ENCODE peak calls at places on chromosome 12, in seven cellular contexts. G is NB4, Z is A549, U is HCT116, F is IMR-90, K is esophagus muscularis mucosa, T is stomach. O is an unnamed sample.

GRCh38 chr12:66641057-66641456 is 37.8 kb downstream of the GRIP1 start:
- DNase-seq in G (no peak), Z (no peak), U (no peak), F (no peak), K (no peak), T (no peak), O (no peak)

GRCh38 chr12:43337571-43338497 is 214.2 kb downstream of the ADAMTS20 start:
- DNase-seq in G (no peak), Z (no peak), U (no peak), F (peak; percentile 25), K (no peak), T (no peak), O (no peak)

GRCh38 chr12:93944196-93944595 is 204.2 kb upstream of the PLXNC1 start:
- DNase-seq in G (no peak), Z (no peak), U (no peak), F (no peak), K (no peak), T (no peak), O (no peak)

GRCh38 chr12:84732941-84733340 is 179.7 kb downstream of the SLC6A15 start:
- DNase-seq in G (no peak), Z (no peak), U (no peak), F (no peak), K (no peak), T (no peak), O (no peak)

GRCh38 chr12:40236357-40236850 is 11.6 kb downstream of the LRRK2 start:
- DNase-seq in G (no peak), Z (no peak), U (no peak), F (no peak), K (no peak), T (no peak), O (no peak)

GRCh38 chr12:45730842-45731336 is 1.4 kb downstream of the ARID2 start:
- DNase-seq in G (peak; percentile 60), Z (no peak), U (no peak), F (peak; percentile 39), K (no peak), T (no peak), O (no peak)

GRCh38 chr12:55908726-55909512 is 18.8 kb downstream of the PYM1 start:
- DNase-seq in G (no peak), Z (no peak), U (no peak), F (peak; percentile 51), K (no peak), T (no peak), O (no peak)

GRCh38 chr12:120724720-120725119 is 906 bp upstream of the ACADS start:
- DNase-seq in G (no peak), Z (no peak), U (no peak), F (no peak), K (no peak), T (no peak), O (no peak)

GRCh38 chr12:41962171-41962572 is 182.5 kb downstream of the GXYLT1 start:
- DNase-seq in G (no peak), Z (no peak), U (no peak), F (no peak), K (no peak), T (no peak), O (no peak)

GRCh38 chr12:71504471-71504852 is 64.9 kb downstream of the LGR5 start:
- DNase-seq in G (no peak), Z (no peak), U (no peak), F (no peak), K (no peak), T (no peak), O (peak; percentile 9)

GRCh38 chr12:130872179-130873096 is 572 bp downstream of the RAN start:
- DNase-seq in G (peak; percentile 56), Z (peak; percentile 46), U (no peak), F (no peak), K (no peak), T (peak; percentile 38), O (peak; percentile 68)

GRCh38 chr12:108832208-108832607 is 25.2 kb downstream of the SSH1 start:
- DNase-seq in G (no peak), Z (no peak), U (no peak), F (no peak), K (no peak), T (no peak), O (no peak)

GRCh38 chr12:98154850-98155249 is 360.5 kb upstream of the TMPO start:
- DNase-seq in G (peak; percentile 30), Z (peak; percentile 23), U (peak; percentile 12), F (no peak), K (peak; percentile 53), T (no peak), O (no peak)

GRCh38 chr12:219891-220352 is 6.0 kb upstream of the SLC6A12 start:
- DNase-seq in G (peak; percentile 84), Z (peak; percentile 88), U (peak; percentile 73), F (peak; percentile 35), K (no peak), T (peak; percentile 54), O (peak; percentile 40)

GRCh38 chr12:15220961-15221885 is at the start of gene RERG:
- DNase-seq in G (peak; percentile 81), Z (peak; percentile 78), U (peak; percentile 36), F (peak; percentile 63), K (no peak), T (peak; percentile 84), O (peak; percentile 84)

GRCh38 chr12:113700943-113701342 is 229.3 kb upstream of the LHX5 start:
- DNase-seq in G (no peak), Z (peak; percentile 28), U (no peak), F (peak; percentile 49), K (no peak), T (no peak), O (no peak)

GRCh38 chr12:63103489-63104131 is 47.4 kb downstream of the AVPR1A start:
- DNase-seq in G (peak; percentile 49), Z (peak; percentile 25), U (peak; percentile 16), F (peak; percentile 23), K (no peak), T (no peak), O (no peak)

DNA sequence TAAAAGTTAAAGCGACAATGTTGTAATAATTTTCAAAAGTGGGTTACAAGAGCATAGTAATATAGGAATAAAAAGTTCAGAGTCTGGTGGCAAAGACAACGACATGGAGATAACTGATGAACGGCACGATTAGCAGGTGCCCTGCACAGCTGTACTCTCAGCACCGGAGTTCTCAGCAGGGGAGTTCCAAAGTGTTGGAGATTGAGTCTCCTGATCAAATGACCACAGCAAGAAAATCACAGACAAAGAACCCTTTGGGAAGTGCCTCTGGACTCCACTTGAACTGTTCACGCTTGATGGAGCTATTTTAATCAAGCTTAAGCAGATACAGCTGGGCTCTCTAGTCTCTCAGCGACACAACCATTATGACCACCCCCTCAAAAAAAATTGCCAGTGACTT is 153.1 kb downstream of the ALG10B start:
- DNase-seq in G (no peak), Z (no peak), U (no peak), F (no peak), K (no peak), T (no peak), O (no peak)
- TF ChIP-seq POLR2A in G (no peak), Z (no peak), U (no peak), F (no peak), K (no peak), T (no peak), O (no peak)

DNA sequence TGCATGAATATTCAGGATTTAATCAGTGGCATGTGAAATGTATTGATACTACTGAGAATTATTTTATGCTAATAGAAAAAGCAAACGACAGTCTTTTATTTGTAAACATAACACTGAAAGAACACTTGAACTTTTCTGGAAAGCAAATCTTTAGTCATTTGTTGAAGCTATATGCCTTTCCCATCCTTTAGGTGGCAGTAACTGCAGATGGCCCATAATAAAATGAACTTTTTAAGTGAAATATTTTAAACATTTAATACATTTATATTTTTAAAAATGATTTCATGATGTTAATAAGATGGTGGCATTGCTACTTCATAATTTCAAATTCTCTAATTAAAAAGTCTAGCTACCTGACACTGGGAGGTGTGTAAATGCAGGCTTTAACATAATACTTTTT is 13.9 kb upstream of the KRR1 start:
- DNase-seq in G (no peak), Z (no peak), U (no peak), F (peak; percentile 36), K (no peak), T (no peak), O (no peak)
- TF ChIP-seq CTCF in G (no peak), Z (peak; percentile 20), U (peak; percentile 28), F (peak; percentile 57), K (no peak), T (no peak), O (no peak)

GRCh38 chr12:103841690-103842584 is 903 bp upstream of the NT5DC3 start:
- DNase-seq in G (peak; percentile 93), Z (peak; percentile 85), U (peak; percentile 49), F (peak; percentile 76), K (no peak), T (peak; percentile 29), O (no peak)

GRCh38 chr12:103840399-103840880 is 594 bp downstream of the NT5DC3 start:
- DNase-seq in G (peak; percentile 67), Z (peak; percentile 40), U (no peak), F (peak; percentile 25), K (no peak), T (no peak), O (peak; percentile 24)

GRCh38 chr12:103839893-103840292 is 1.1 kb downstream of the NT5DC3 start:
- DNase-seq in G (no peak), Z (no peak), U (no peak), F (no peak), K (no peak), T (no peak), O (no peak)

GRCh38 chr12:103839103-103839502 is 1.9 kb downstream of the NT5DC3 start:
- DNase-seq in G (peak; percentile 47), Z (no peak), U (no peak), F (no peak), K (no peak), T (no peak), O (no peak)

GRCh38 chr12:103840881-103841689 is at the start of gene NT5DC3:
- DNase-seq in G (peak; percentile 93), Z (peak; percentile 91), U (peak; percentile 65), F (peak; percentile 74), K (peak; percentile 93), T (peak; percentile 80), O (peak; percentile 86)
- TF ChIP-seq POLR2A in G (peak; percentile 90), Z (peak; percentile 97), U (peak; percentile 79), F (peak; percentile 82), K (peak; percentile 53), T (no peak), O (peak; percentile 65)

DNA sequence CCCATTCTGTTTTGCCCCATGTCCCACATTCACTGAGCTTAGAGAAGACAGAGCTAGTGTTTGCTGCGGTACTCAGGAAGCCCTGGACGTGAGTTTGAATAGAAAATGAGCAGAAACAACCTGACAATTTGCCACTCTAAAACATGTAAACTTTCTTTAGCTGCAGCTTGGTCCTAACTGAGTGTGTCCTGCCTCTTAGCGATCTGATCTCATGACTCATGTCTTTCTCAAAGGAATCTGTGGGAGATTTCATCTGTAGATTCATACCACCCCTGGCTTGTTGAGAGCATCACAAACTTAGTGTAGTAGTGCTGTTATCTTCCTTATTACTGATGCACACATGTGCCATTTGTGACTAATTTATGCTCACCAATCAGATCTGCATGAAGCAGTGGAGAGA is 86.7 kb downstream of the ITPR2 start:
- DNase-seq in G (peak; percentile 41), Z (no peak), U (no peak), F (peak; percentile 84), K (no peak), T (no peak), O (no peak)
- TF ChIP-seq CTCF in G (no peak), Z (no peak), U (no peak), F (no peak), K (no peak), T (no peak), O (no peak)